ENCODE peak calls at places on chromosomes 12 and 14, in six cellular contexts. One of them, this sample, is unnamed.

GRCh38 chr14:75064205-75064567 is 362 bp upstream of the ACYP1 start:
- DNase-seq in K562: no peak
- DNase-seq in H1: no peak
- DNase-seq in SK-N-SH: no peak
- DNase-seq in GM12878: no peak
- DNase-seq in HepG2: no peak
- DNase-seq in this sample: no peak

GRCh38 chr12:123227581-123228258 is 5.2 kb downstream of the MPHOSPH9 start:
- DNase-seq in H1: no peak
- DNase-seq in GM12878: no peak
- DNase-seq in SK-N-SH: no peak
- DNase-seq in K562: no peak
- DNase-seq in HepG2: no peak
- DNase-seq in this sample: no peak

GRCh38 chr14:40899435-40899834 is 707.2 kb upstream of the LRFN5 start:
- DNase-seq in K562: no peak
- DNase-seq in HepG2: no peak
- DNase-seq in H1: no peak
- DNase-seq in GM12878: no peak
- DNase-seq in SK-N-SH: no peak
- DNase-seq in this sample: no peak

GRCh38 chr14:99768381-99768780 is 24.8 kb upstream of the EML1 start:
- DNase-seq in H1: no peak
- DNase-seq in GM12878: no peak
- DNase-seq in K562: no peak
- DNase-seq in SK-N-SH: no peak
- DNase-seq in HepG2: no peak
- DNase-seq in this sample: no peak

GRCh38 chr14:37862263-37862662 is 266.8 kb downstream of the TTC6 start:
- DNase-seq in GM12878: no peak
- DNase-seq in K562: no peak
- DNase-seq in HepG2: no peak
- DNase-seq in SK-N-SH: no peak
- DNase-seq in H1: no peak
- DNase-seq in this sample: no peak

GRCh38 chr12:92624236-92624635 is 78.6 kb upstream of the PLEKHG7 start:
- DNase-seq in H1: no peak
- DNase-seq in SK-N-SH: no peak
- DNase-seq in K562: no peak
- DNase-seq in HepG2: no peak
- DNase-seq in GM12878: no peak
- DNase-seq in this sample: no peak

GRCh38 chr12:126676426-126676825 is 1590.5 kb upstream of the TMEM132C start:
- DNase-seq in SK-N-SH: no peak
- DNase-seq in GM12878: no peak
- DNase-seq in HepG2: no peak
- DNase-seq in H1: no peak
- DNase-seq in K562: no peak
- DNase-seq in this sample: no peak

GRCh38 chr14:85416771-85417170 is 113.2 kb upstream of the FLRT2 start:
- DNase-seq in GM12878: no peak
- DNase-seq in SK-N-SH: no peak
- DNase-seq in K562: no peak
- DNase-seq in HepG2: no peak
- DNase-seq in H1: no peak
- DNase-seq in this sample: no peak

GRCh38 chr14:103382375-103382774 is 2.8 kb upstream of the MARK3 start:
- DNase-seq in K562: no peak
- DNase-seq in HepG2: no peak
- DNase-seq in GM12878: no peak
- DNase-seq in SK-N-SH: no peak
- DNase-seq in H1: no peak
- DNase-seq in this sample: no peak

GRCh38 chr12:18430425-18431048 is 169.2 kb downstream of the PIK3C2G start:
- DNase-seq in HepG2: peak
- DNase-seq in H1: no peak
- DNase-seq in GM12878: no peak
- DNase-seq in SK-N-SH: peak
- DNase-seq in K562: peak
- DNase-seq in this sample: peak

GRCh38 chr12:29113101-29113500 is 36.0 kb upstream of the FAR2 start:
- DNase-seq in H1: no peak
- DNase-seq in SK-N-SH: no peak
- DNase-seq in HepG2: no peak
- DNase-seq in K562: no peak
- DNase-seq in GM12878: no peak
- DNase-seq in this sample: peak
- TF ChIP-seq SIN3A in H1: no peak
- TF ChIP-seq SIN3A in SK-N-SH: no peak
- TF ChIP-seq SIN3A in HepG2: no peak
- TF ChIP-seq SIN3A in K562: no peak
- TF ChIP-seq SIN3A in GM12878: no peak
- TF ChIP-seq SIN3A in this sample: no peak

DNA sequence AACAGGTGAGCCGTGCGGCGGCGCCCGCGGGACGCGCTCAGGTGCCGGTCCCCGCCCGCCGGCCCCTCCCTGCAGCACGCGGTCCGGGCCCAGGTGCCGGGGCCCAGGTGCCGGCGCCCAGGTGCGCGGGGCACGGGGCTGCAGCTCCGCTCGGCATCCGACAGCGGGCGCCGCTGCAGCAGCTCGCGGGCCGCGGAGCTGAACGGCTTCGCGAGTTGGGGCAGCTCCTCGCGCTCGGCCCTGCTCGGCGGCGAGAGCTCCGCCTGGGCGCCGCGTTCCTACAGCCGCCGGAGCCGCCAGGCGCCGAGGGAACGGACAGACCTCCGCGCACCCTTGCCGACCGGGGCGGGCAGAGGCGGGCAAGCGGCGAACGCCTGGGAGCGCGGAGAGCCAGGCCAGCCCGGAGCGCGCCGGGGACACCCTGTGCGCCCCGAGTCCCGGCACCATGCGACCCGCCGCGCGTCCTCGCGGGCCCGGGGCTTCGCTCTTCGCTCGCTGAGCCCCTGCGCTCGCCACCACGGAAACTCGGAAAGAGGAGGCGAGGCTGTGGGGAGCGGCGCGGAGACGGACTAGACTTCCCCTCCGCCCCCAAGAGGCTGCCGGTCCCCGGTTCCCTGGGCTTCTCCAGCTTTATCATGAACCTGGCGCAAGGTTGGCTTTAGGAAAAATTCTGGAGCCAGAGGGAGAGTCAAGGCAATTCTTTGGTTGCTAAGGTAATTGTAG is at the start of gene RGS6:
- DNase-seq in K562: no peak
- DNase-seq in SK-N-SH: peak
- DNase-seq in HepG2: peak
- DNase-seq in H1: peak
- DNase-seq in GM12878: no peak
- DNase-seq in this sample: peak
- H3K4me3 ChIP-seq in K562: no peak
- H3K4me3 ChIP-seq in SK-N-SH: peak
- H3K4me3 ChIP-seq in HepG2: peak
- H3K4me3 ChIP-seq in H1: peak
- H3K4me3 ChIP-seq in GM12878: peak
- H3K4me3 ChIP-seq in this sample: peak

GRCh38 chr14:53501361-53502320 is 348.5 kb upstream of the DDHD1 start:
- DNase-seq in SK-N-SH: no peak
- DNase-seq in H1: no peak
- DNase-seq in GM12878: no peak
- DNase-seq in K562: no peak
- DNase-seq in HepG2: no peak
- DNase-seq in this sample: no peak
- TF ChIP-seq MAX in SK-N-SH: no peak
- TF ChIP-seq MAX in H1: no peak
- TF ChIP-seq MAX in GM12878: no peak
- TF ChIP-seq MAX in K562: no peak
- TF ChIP-seq MAX in HepG2: no peak
- TF ChIP-seq MAX in this sample: no peak

DNA sequence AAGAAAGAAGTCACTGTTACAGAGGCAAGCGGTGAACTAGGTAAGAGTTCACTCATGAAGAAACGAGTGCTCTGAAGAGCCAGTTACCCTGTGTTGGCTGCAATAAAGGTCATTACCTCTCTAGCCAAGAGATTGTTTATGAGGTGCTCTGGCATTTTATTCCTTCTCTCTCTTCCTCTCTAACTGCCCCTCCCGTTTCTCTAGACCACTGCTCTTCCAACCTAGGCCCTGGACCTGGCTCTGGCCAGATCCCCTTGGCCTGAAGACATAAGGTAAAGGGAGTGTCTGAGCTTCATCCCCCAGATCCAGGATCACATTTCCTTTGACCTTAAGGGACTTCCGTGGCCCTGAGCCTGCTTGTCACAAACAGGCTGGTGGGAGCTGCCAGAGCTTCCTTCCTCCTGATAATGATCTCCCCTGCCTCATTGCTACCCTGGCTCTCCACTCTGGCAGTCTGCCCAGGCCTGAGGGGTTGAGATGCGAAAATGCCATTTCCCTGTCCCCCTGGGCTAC is 2.0 kb downstream of the RNASE7 start:
- DNase-seq in HepG2: peak
- DNase-seq in K562: no peak
- DNase-seq in GM12878: no peak
- DNase-seq in SK-N-SH: peak
- DNase-seq in H1: no peak
- DNase-seq in this sample: no peak
- TF ChIP-seq SIN3A in HepG2: no peak
- TF ChIP-seq SIN3A in K562: no peak
- TF ChIP-seq SIN3A in GM12878: no peak
- TF ChIP-seq SIN3A in SK-N-SH: no peak
- TF ChIP-seq SIN3A in H1: no peak
- TF ChIP-seq SIN3A in this sample: no peak

GRCh38 chr14:106390401-106390800 is 864.0 kb downstream of the TMEM121 start:
- DNase-seq in H1: no peak
- DNase-seq in GM12878: no peak
- DNase-seq in SK-N-SH: no peak
- DNase-seq in K562: no peak
- DNase-seq in HepG2: no peak
- DNase-seq in this sample: no peak

GRCh38 chr14:106396999-106397398 is 870.6 kb downstream of the TMEM121 start:
- DNase-seq in SK-N-SH: no peak
- DNase-seq in K562: no peak
- DNase-seq in GM12878: no peak
- DNase-seq in H1: no peak
- DNase-seq in HepG2: no peak
- DNase-seq in this sample: no peak

GRCh38 chr14:106393742-106394141 is 867.4 kb downstream of the TMEM121 start:
- DNase-seq in SK-N-SH: no peak
- DNase-seq in H1: no peak
- DNase-seq in HepG2: no peak
- DNase-seq in GM12878: no peak
- DNase-seq in K562: no peak
- DNase-seq in this sample: no peak

GRCh38 chr14:106390947-106391346 is 864.6 kb downstream of the TMEM121 start:
- DNase-seq in H1: no peak
- DNase-seq in K562: no peak
- DNase-seq in HepG2: no peak
- DNase-seq in GM12878: no peak
- DNase-seq in SK-N-SH: no peak
- DNase-seq in this sample: no peak

GRCh38 chr14:106395460-106396050 is 869.2 kb downstream of the TMEM121 start:
- DNase-seq in HepG2: no peak
- DNase-seq in K562: no peak
- DNase-seq in GM12878: no peak
- DNase-seq in H1: no peak
- DNase-seq in SK-N-SH: no peak
- DNase-seq in this sample: no peak
- H3K4me3 ChIP-seq in HepG2: no peak
- H3K4me3 ChIP-seq in K562: no peak
- H3K4me3 ChIP-seq in GM12878: no peak
- H3K4me3 ChIP-seq in H1: no peak
- H3K4me3 ChIP-seq in SK-N-SH: no peak
- H3K4me3 ChIP-seq in this sample: no peak

GRCh38 chr12:13367973-13368372 is 171.4 kb downstream of the EMP1 start:
- DNase-seq in H1: no peak
- DNase-seq in K562: no peak
- DNase-seq in HepG2: no peak
- DNase-seq in SK-N-SH: no peak
- DNase-seq in GM12878: no peak
- DNase-seq in this sample: no peak

GRCh38 chr12:13358391-13358905 is 161.9 kb downstream of the EMP1 start:
- DNase-seq in SK-N-SH: no peak
- DNase-seq in HepG2: no peak
- DNase-seq in H1: no peak
- DNase-seq in K562: no peak
- DNase-seq in GM12878: no peak
- DNase-seq in this sample: no peak

GRCh38 chr12:13359636-13360035 is 163.1 kb downstream of the EMP1 start:
- DNase-seq in HepG2: no peak
- DNase-seq in SK-N-SH: no peak
- DNase-seq in H1: no peak
- DNase-seq in GM12878: no peak
- DNase-seq in K562: no peak
- DNase-seq in this sample: no peak

GRCh38 chr12:13365782-13366366 is 169.3 kb downstream of the EMP1 start:
- DNase-seq in K562: no peak
- DNase-seq in SK-N-SH: no peak
- DNase-seq in GM12878: no peak
- DNase-seq in HepG2: no peak
- DNase-seq in H1: no peak
- DNase-seq in this sample: no peak

GRCh38 chr12:13362260-13362841 is 165.8 kb downstream of the EMP1 start:
- DNase-seq in HepG2: peak
- DNase-seq in H1: peak
- DNase-seq in SK-N-SH: peak
- DNase-seq in K562: peak
- DNase-seq in GM12878: no peak
- DNase-seq in this sample: peak
- TF ChIP-seq MAX in HepG2: no peak
- TF ChIP-seq MAX in H1: peak
- TF ChIP-seq MAX in SK-N-SH: no peak
- TF ChIP-seq MAX in K562: no peak
- TF ChIP-seq MAX in GM12878: no peak
- TF ChIP-seq MAX in this sample: peak